ENCODE peak calls at places on chromosome 16, in eight cellular contexts. L is IMR-90, D is HCT116, Q is GM23248, Y is heart right ventricle, U is psoas muscle, Z is PC-9, X is adipocyte. P is an unnamed sample. For H3K9me3, the result is how much of the 10 kb centered on the place peaks cover.

GRCh38 chr16:46620265-46621005 is 744 bp downstream of the SHCBP1 start:
- DNase-seq in L (no peak), D (no peak), Q (peak), Y (no peak), U (no peak), Z (no peak), X (peak), P (no peak)

GRCh38 chr16:46763147-46763546 is 15.0 kb upstream of the MYLK3 start:
- DNase-seq in L (no peak), D (no peak), Q (no peak), Y (peak), U (peak), Z (no peak), X (no peak), P (no peak)

GRCh38 chr16:4214215-4214621 is 27.7 kb downstream of the SRL start:
- DNase-seq in L (peak), D (peak), Q (peak), Y (no peak), U (peak), Z (peak), X (peak), P (no peak)

GRCh38 chr16:19380316-19380715 is 37.4 kb upstream of the TMC5 start:
- DNase-seq in L (no peak), D (no peak), Q (no peak), Y (no peak), U (no peak), Z (no peak), X (no peak), P (no peak)

GRCh38 chr16:68590201-68590994 is 51.3 kb downstream of the ZFP90 start:
- DNase-seq in L (peak), D (peak), Q (peak), Y (no peak), U (peak), Z (peak), X (peak), P (peak)

GRCh38 chr16:8850279-8850885 is 18.4 kb downstream of the CARHSP1 start:
- DNase-seq in L (peak), D (no peak), Q (peak), Y (peak), U (peak), Z (peak), X (peak), P (no peak)

GRCh38 chr16:28326881-28327610 is 34.7 kb downstream of the SBK1 start:
- DNase-seq in L (peak), D (peak), Q (peak), Y (peak), U (no peak), Z (peak), X (peak), P (peak)

GRCh38 chr16:54576776-54577175 is 290.2 kb upstream of the IRX3 start:
- DNase-seq in L (no peak), D (no peak), Q (no peak), Y (no peak), U (no peak), Z (no peak), X (no peak), P (no peak)

GRCh38 chr16:13316008-13316407 is 414.6 kb downstream of the SHISA9 start:
- DNase-seq in L (no peak), D (no peak), Q (no peak), Y (no peak), U (no peak), Z (peak), X (no peak), P (no peak)

GRCh38 chr16:80012586-80012985 is 412.0 kb upstream of the MAF start:
- DNase-seq in L (no peak), D (no peak), Q (no peak), Y (no peak), U (no peak), Z (no peak), X (no peak), P (no peak)

GRCh38 chr16:17166095-17166494 is 304.7 kb downstream of the XYLT1 start:
- DNase-seq in L (peak), D (no peak), Q (peak), Y (no peak), U (no peak), Z (no peak), X (peak), P (no peak)

GRCh38 chr16:26643519-26643918 is 423.2 kb upstream of the C16orf82 start:
- DNase-seq in L (no peak), D (no peak), Q (peak), Y (no peak), U (no peak), Z (no peak), X (no peak), P (peak)

GRCh38 chr16:55912022-55912421 is 36.8 kb upstream of the CES5A start:
- DNase-seq in L (no peak), D (no peak), Q (no peak), Y (peak), U (peak), Z (no peak), X (no peak), P (no peak)

GRCh38 chr16:28309811-28310311 is 17.5 kb downstream of the SBK1 start:
- DNase-seq in L (no peak), D (no peak), Q (no peak), Y (no peak), U (no peak), Z (no peak), X (no peak), P (no peak)

GRCh38 chr16:11330526-11331237 is 14.6 kb upstream of the RMI2 start:
- DNase-seq in L (no peak), D (no peak), Q (no peak), Y (no peak), U (no peak), Z (no peak), X (no peak), P (no peak)

GRCh38 chr16:56422896-56423441 is 2.4 kb downstream of the AMFR start:
- DNase-seq in L (no peak), D (no peak), Q (no peak), Y (no peak), U (no peak), Z (no peak), X (no peak), P (no peak)

GRCh38 chr16:16861546-16861945 is 482.6 kb downstream of the NPIPA7 start:
- DNase-seq in L (peak), D (peak), Q (peak), Y (peak), U (peak), Z (peak), X (peak), P (peak)

DNA sequence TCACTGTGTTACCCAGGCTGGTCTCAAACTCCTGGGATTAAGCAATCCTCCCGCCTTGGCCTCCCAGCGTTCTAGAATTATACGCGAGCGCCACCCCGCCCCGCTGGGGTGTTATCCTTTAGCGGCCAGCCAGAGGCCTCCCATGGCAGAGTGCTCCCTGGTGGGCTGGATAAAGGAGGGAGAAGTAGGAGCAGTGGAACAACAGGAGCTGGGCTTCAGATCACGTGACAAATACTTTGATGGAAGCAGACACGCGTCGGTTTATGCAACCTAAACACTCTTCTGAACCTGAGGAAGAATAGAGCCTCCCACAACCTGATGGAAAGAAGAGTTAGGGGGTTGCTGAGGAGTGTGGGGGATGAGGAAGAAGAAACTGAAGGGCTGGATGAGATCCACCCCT is 2114.0 kb downstream of the TP53TG3F start:
- DNase-seq in L (no peak), D (no peak), Q (no peak), Y (no peak), U (no peak), Z (no peak), X (no peak), P (no peak)
- H3K9me3 ChIP-seq in L (under half), D (under half), Q (under half), Y (under half), U (under half), Z (under half), X (under half), P (under half)

GRCh38 chr16:81190667-81191066 is 47.8 kb upstream of the BCO1 start:
- DNase-seq in L (peak), D (no peak), Q (peak), Y (no peak), U (no peak), Z (peak), X (peak), P (no peak)

GRCh38 chr16:81185416-81185815 is 53.1 kb upstream of the BCO1 start:
- DNase-seq in L (no peak), D (no peak), Q (no peak), Y (no peak), U (no peak), Z (no peak), X (no peak), P (no peak)

DNA sequence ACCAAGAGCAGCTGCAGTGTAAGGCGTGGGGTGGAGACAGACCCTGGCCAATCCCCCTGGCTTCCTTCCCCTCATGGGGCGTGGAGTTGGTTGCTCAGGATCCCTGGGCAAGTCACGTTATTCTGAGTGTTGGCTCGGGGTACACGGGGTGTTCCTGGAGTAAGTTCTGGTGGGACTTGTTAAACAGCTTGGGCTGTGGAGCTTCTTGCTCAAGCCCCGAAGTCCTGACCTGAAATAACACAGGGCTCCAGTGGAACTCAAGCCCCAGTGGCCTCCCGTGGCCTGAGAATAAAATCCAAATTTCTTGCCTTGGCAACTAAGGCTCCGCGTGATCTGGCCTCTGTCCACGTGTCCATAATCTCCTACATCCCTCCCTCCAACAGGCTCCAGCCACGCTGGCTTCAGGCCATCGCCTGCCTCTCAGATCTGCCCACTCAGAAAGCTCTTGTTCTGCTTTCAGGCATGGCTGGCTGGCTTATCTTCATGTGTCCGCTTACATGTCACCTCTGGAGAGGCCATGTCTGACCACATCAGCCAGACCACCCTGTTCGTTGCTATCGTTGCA is 49.3 kb upstream of the BCO1 start:
- DNase-seq in L (peak), D (no peak), Q (peak), Y (peak), U (peak), Z (no peak), X (peak), P (peak)
- H3K4me3 ChIP-seq in L (no peak), D (no peak), Q (no peak), Y (no peak), U (no peak), Z (no peak), X (peak), P (no peak)

DNA sequence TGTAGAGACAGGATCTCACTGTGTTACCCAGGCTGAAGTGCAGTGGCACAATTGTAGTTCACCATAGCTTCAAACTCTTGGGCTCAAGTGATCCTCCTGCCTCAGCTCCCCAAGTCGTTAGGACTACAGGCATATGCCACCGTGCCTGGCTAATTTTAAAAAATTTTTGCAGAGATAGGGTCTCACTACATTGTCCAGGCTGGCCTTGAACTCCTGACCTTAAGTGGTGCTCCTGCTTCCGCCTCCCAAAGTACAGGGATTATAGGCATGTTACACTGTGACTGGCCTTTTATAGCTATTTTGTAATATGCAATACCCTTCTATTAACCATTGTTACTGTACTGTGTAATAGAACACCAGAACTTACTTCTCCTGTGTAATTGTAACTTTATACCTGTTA is 139.3 kb upstream of the ZNF267 start:
- DNase-seq in L (no peak), D (no peak), Q (no peak), Y (no peak), U (no peak), Z (no peak), X (no peak), P (no peak)
- H3K9me3 ChIP-seq in L (under half), D (under half), Q (under half), Y (half or more), U (under half), Z (under half), X (half or more), P (under half)

GRCh38 chr16:3022208-3022696 is 1.5 kb downstream of the HCFC1R1 start:
- DNase-seq in L (peak), D (peak), Q (peak), Y (peak), U (peak), Z (peak), X (peak), P (peak)
- H3K4me3 ChIP-seq in L (peak), D (peak), Q (peak), Y (peak), U (peak), Z (peak), X (peak), P (no peak)

P was measured in lung.